ENCODE peak calls at places on chromosomes 16 and 17, in four cellular contexts. One of them, this sample, is unnamed.

GRCh38 chr16:87383522-87384161 is at the start of gene FBXO31:
- DNase-seq in PC-3: peak; percentile 64
- DNase-seq in HEK293T: peak; percentile 84
- DNase-seq in A549: peak; percentile 95
- DNase-seq in this sample: peak; percentile 92

GRCh38 chr17:41917957-41918391 is 777 bp downstream of the ACLY start:
- DNase-seq in PC-3: peak; percentile 33
- DNase-seq in HEK293T: peak; percentile 61
- DNase-seq in A549: peak; percentile 44
- DNase-seq in this sample: peak; percentile 4

GRCh38 chr17:27446569-27447301 is 9.5 kb upstream of the KSR1 start:
- DNase-seq in PC-3: peak; percentile 84
- DNase-seq in HEK293T: no peak
- DNase-seq in A549: peak; percentile 38
- DNase-seq in this sample: no peak

GRCh38 chr16:65002265-65002664 is 119.6 kb downstream of the CDH11 start:
- DNase-seq in PC-3: no peak
- DNase-seq in HEK293T: no peak
- DNase-seq in A549: no peak
- DNase-seq in this sample: no peak

GRCh38 chr16:78556421-78556820 is 457.0 kb downstream of the WWOX start:
- DNase-seq in PC-3: no peak
- DNase-seq in HEK293T: no peak
- DNase-seq in A549: no peak
- DNase-seq in this sample: no peak

GRCh38 chr16:84197487-84198128 is 6.7 kb downstream of the ADAD2 start:
- DNase-seq in PC-3: no peak
- DNase-seq in HEK293T: no peak
- DNase-seq in A549: no peak
- DNase-seq in this sample: no peak

GRCh38 chr16:2039286-2040030 is 8.2 kb downstream of the NTHL1 start:
- DNase-seq in PC-3: peak; percentile 81
- DNase-seq in HEK293T: no peak
- DNase-seq in A549: peak; percentile 96
- DNase-seq in this sample: no peak

GRCh38 chr16:30124985-30125379 is 2.0 kb upstream of the MAPK3 start:
- DNase-seq in PC-3: no peak
- DNase-seq in HEK293T: no peak
- DNase-seq in A549: no peak
- DNase-seq in this sample: no peak

GRCh38 chr16:83530293-83530692 is 277.5 kb upstream of the HSBP1 start:
- DNase-seq in PC-3: no peak
- DNase-seq in HEK293T: no peak
- DNase-seq in A549: no peak
- DNase-seq in this sample: no peak

GRCh38 chr17:73532441-73532901 is 111.8 kb downstream of the SDK2 start:
- DNase-seq in PC-3: no peak
- DNase-seq in HEK293T: no peak
- DNase-seq in A549: no peak
- DNase-seq in this sample: no peak

GRCh38 chr17:50355336-50355700 is 9.4 kb downstream of the XYLT2 start:
- DNase-seq in PC-3: no peak
- DNase-seq in HEK293T: no peak
- DNase-seq in A549: no peak
- DNase-seq in this sample: no peak

GRCh38 chr16:84087461-84088151 is 29.1 kb downstream of the MBTPS1 start:
- DNase-seq in PC-3: no peak
- DNase-seq in HEK293T: no peak
- DNase-seq in A549: no peak
- DNase-seq in this sample: no peak

GRCh38 chr17:3888343-3889171 is 4.3 kb downstream of the CAMKK1 start:
- DNase-seq in PC-3: peak; percentile 87
- DNase-seq in HEK293T: peak; percentile 77
- DNase-seq in A549: no peak
- DNase-seq in this sample: no peak

GRCh38 chr17:61403846-61404701 is 4.4 kb downstream of the TBX2 start:
- DNase-seq in PC-3: no peak
- DNase-seq in HEK293T: no peak
- DNase-seq in A549: no peak
- DNase-seq in this sample: no peak

GRCh38 chr17:78128616-78129384 is at the start of gene TMC6:
- DNase-seq in PC-3: peak; percentile 90
- DNase-seq in HEK293T: peak; percentile 85
- DNase-seq in A549: peak; percentile 56
- DNase-seq in this sample: no peak

GRCh38 chr17:2776589-2777241 is 19.5 kb upstream of the RAP1GAP2 start:
- DNase-seq in PC-3: no peak
- DNase-seq in HEK293T: peak; percentile 55
- DNase-seq in A549: no peak
- DNase-seq in this sample: no peak

GRCh38 chr17:34299918-34300600 is 14.5 kb downstream of the CCL11 start:
- DNase-seq in PC-3: no peak
- DNase-seq in HEK293T: no peak
- DNase-seq in A549: no peak
- DNase-seq in this sample: no peak

GRCh38 chr16:12627394-12627793 is 176.3 kb downstream of the CPPED1 start:
- DNase-seq in PC-3: peak; percentile 7
- DNase-seq in HEK293T: no peak
- DNase-seq in A549: no peak
- DNase-seq in this sample: no peak

GRCh38 chr17:80063815-80064585 is 27.6 kb downstream of the CCDC40 start:
- DNase-seq in PC-3: peak; percentile 84
- DNase-seq in HEK293T: no peak
- DNase-seq in A549: peak; percentile 83
- DNase-seq in this sample: no peak

This sample was measured in activated naive CD4-positive, alpha-beta T cell.